ENCODE peak calls at places on chromosome 1, in four cellular contexts. R is stomach, H is HCT116, U is GM12878. Q is an unnamed sample.

GRCh38 chr1:109274533-109275476 is 8.1 kb downstream of the PSRC1 start:
- DNase-seq in R (peak), H (peak), U (no peak), Q (peak)

GRCh38 chr1:118486213-118486612 is 301.2 kb upstream of the SPAG17 start:
- DNase-seq in R (no peak), H (no peak), U (no peak), Q (no peak)

GRCh38 chr1:31434101-31434871 is 21.3 kb downstream of the SERINC2 start:
- DNase-seq in R (peak), H (no peak), U (no peak), Q (peak)

GRCh38 chr1:46180082-46180616 is 3.9 kb upstream of the P3R3URF start:
- DNase-seq in R (peak), H (peak), U (no peak), Q (no peak)

GRCh38 chr1:20403423-20404145 is 82.4 kb downstream of the CAMK2N1 start:
- DNase-seq in R (no peak), H (no peak), U (no peak), Q (peak)

GRCh38 chr1:165369255-165369848 is 12.8 kb upstream of the LMX1A start:
- DNase-seq in R (peak), H (peak), U (no peak), Q (no peak)

GRCh38 chr1:10851024-10852013 is 54.9 kb upstream of the CASZ1 start:
- DNase-seq in R (no peak), H (no peak), U (no peak), Q (no peak)

GRCh38 chr1:62746086-62746808 is 37.7 kb upstream of the ATG4C start:
- DNase-seq in R (no peak), H (peak), U (no peak), Q (no peak)

GRCh38 chr1:83097715-83098613 is 901.0 kb downstream of the TTLL7 start:
- DNase-seq in R (no peak), H (no peak), U (no peak), Q (no peak)

GRCh38 chr1:3599816-3600215 is 11.5 kb downstream of the MEGF6 start:
- DNase-seq in R (no peak), H (no peak), U (no peak), Q (no peak)

GRCh38 chr1:2237773-2238172 is 9.7 kb downstream of the SKI start:
- DNase-seq in R (no peak), H (no peak), U (no peak), Q (peak)

GRCh38 chr1:151371340-151371739 is 1.2 kb downstream of the SELENBP1 start:
- DNase-seq in R (peak), H (no peak), U (no peak), Q (peak)

GRCh38 chr1:85278853-85279314 is 2.5 kb upstream of the BCL10 start:
- DNase-seq in R (peak), H (peak), U (no peak), Q (no peak)

GRCh38 chr1:199082778-199083389 is 444.0 kb downstream of the PTPRC start:
- DNase-seq in R (no peak), H (no peak), U (no peak), Q (no peak)

GRCh38 chr1:15350151-15350550 is 59.5 kb upstream of the EFHD2 start:
- DNase-seq in R (no peak), H (no peak), U (no peak), Q (no peak)

GRCh38 chr1:42849944-42850343 is 3.5 kb downstream of the ZNF691 start:
- DNase-seq in R (no peak), H (no peak), U (no peak), Q (no peak)
- TF ChIP-seq POLR2A in R (no peak), H (no peak), U (no peak), Q (no peak)

DNA sequence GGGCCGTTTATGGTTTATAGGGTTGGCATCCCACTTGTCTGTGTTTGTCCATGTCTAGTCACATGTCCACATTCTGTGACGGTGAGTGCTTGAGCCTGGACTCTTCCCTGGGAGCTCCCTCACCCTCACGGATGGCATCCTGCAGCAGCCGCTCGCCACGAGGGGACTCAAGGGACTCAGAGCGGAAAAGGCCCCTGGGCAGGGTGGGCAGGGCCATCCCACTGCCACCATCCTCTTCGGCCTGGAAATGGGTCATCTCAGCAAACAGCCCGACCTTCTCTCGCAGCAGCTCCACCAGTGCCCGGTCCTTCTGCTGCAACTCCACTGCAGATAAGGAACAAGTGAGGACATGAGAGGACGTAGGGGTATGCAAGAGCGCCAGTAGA is 11.1 kb downstream of the RXFP4 start:
- DNase-seq in R (no peak), H (no peak), U (no peak), Q (no peak)
- TF ChIP-seq POLR2AphosphoS5 in R (no peak), H (no peak), U (peak), Q (no peak)

GRCh38 chr1:100351095-100351884 is 1.0 kb upstream of the CDC14A start:
- DNase-seq in R (peak), H (peak), U (peak), Q (peak)

GRCh38 chr1:100350787-100351094 is 1.6 kb upstream of the CDC14A start:
- DNase-seq in R (no peak), H (no peak), U (no peak), Q (no peak)

GRCh38 chr1:100353988-100354387 is 1.7 kb downstream of the CDC14A start:
- DNase-seq in R (no peak), H (peak), U (no peak), Q (no peak)

GRCh38 chr1:100353073-100353801 is 931 bp downstream of the CDC14A start:
- DNase-seq in R (peak), H (no peak), U (peak), Q (no peak)

GRCh38 chr1:100352267-100353072 is at the start of gene CDC14A:
- DNase-seq in R (peak), H (peak), U (peak), Q (peak)
- TF ChIP-seq POLR2A in R (peak), H (peak), U (peak), Q (peak)

DNA sequence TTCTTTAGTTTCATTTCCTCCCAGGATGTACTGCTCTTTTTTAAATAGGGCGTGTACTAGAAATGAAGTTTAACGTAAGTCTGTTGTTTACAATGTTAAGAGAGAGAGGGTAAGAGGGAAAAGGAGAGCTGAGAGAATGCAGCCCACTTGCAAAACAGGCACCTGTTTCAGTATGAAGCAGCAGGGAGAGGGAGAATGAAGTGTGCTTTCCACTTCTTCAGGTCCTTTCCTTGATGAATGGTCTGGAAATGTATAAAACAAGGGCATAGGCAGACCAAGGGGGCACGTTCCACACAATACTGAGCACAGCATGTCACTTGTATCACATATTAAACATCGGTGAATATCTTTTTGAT is 2.0 kb downstream of the KCNA3 start:
- DNase-seq in R (no peak), H (no peak), U (peak), Q (no peak)
- TF ChIP-seq POLR2AphosphoS5 in R (peak), H (no peak), U (no peak), Q (no peak)

DNA sequence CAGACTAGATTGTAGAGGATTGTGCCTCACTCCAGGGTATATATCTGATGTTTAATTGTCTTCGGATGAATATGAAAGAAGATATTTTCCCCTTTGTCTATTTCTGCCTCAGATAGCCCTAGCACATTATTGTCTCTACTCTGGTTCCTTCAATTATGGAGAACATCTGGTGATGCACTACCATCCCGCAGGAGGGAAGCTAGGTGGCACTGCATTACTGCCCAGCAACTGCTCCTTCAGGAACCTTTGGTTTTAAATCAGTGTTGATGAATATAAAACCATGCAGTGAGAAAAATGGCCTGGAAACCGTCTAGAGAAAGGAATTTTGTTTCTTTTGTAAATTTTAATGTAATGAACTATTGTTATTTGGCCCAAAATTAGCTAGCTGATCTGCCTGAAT is 68.5 kb downstream of the GPR88 start:
- DNase-seq in R (peak), H (peak), U (no peak), Q (no peak)
- TF ChIP-seq POLR2A in R (no peak), H (no peak), U (no peak), Q (no peak)